ENCODE peak calls at places on chromosome 15, in nine cellular contexts. T is heart left ventricle, H is testis, Y is gastrocnemius medialis, Z is IMR-90, F is HCT116, E is spleen, S is tibial nerve, U is endothelial cell of umbilical vein. L is an unnamed sample.

GRCh38 chr15:90286678-90287077 is 21.2 kb downstream of the NGRN start:
- DNase-seq in U (peak; percentile 62), F (no peak), T (no peak), Y (no peak), S (no peak), E (no peak), Z (peak; percentile 25), H (no peak), L (no peak)

GRCh38 chr15:96333194-96334016 is 2.9 kb downstream of the NR2F2 start:
- DNase-seq in Z (no peak), U (no peak), E (no peak), F (no peak), H (no peak), Y (no peak), T (no peak), S (peak; percentile 26), L (peak; percentile 31)

GRCh38 chr15:94242257-94242656 is 10.9 kb downstream of the MCTP2 start:
- DNase-seq in U (no peak), F (no peak), Z (no peak), S (no peak), E (no peak), Y (no peak), T (no peak), H (no peak), L (no peak)

GRCh38 chr15:86929461-86929860 is 849.8 kb downstream of the AGBL1 start:
- DNase-seq in F (no peak), S (no peak), T (no peak), H (no peak), Y (no peak), E (no peak), Z (no peak), U (no peak), L (no peak)

GRCh38 chr15:57640935-57641682 is 49.4 kb downstream of the MYZAP start:
- DNase-seq in T (no peak), H (no peak), F (no peak), U (peak; percentile 41), Z (peak; percentile 12), E (no peak), Y (no peak), S (no peak), L (no peak)

GRCh38 chr15:58043192-58043903 is 22.2 kb downstream of the ALDH1A2 start:
- DNase-seq in S (peak; percentile 63), U (peak; percentile 65), H (peak; percentile 65), F (peak; percentile 29), Z (peak; percentile 39), E (no peak), T (peak; percentile 39), Y (no peak), L (no peak)

GRCh38 chr15:100999369-100999768 is 80.2 kb downstream of the LRRK1 start:
- DNase-seq in T (no peak), H (no peak), Y (no peak), Z (peak; percentile 58), E (no peak), U (no peak), F (no peak), S (no peak), L (no peak)

GRCh38 chr15:65836665-65837064 is 32.6 kb upstream of the RAB11A start:
- DNase-seq in Z (no peak), Y (no peak), U (no peak), T (no peak), F (peak; percentile 16), S (no peak), E (no peak), H (no peak), L (no peak)

GRCh38 chr15:88998980-88999713 is 86.0 kb upstream of the MFGE8 start:
- DNase-seq in Z (no peak), S (no peak), Y (no peak), E (no peak), U (no peak), T (no peak), H (no peak), F (no peak), L (no peak)

GRCh38 chr15:39391230-39391629 is 189.6 kb upstream of the THBS1 start:
- DNase-seq in U (no peak), Y (no peak), H (no peak), F (no peak), S (no peak), E (no peak), Z (no peak), T (peak; percentile 77), L (no peak)

GRCh38 chr15:49645937-49646336 is 25.1 kb downstream of the DTWD1 start:
- DNase-seq in Y (no peak), H (no peak), S (peak; percentile 21), U (peak; percentile 24), E (no peak), T (peak; percentile 38), Z (peak; percentile 81), F (no peak), L (peak; percentile 37)

GRCh38 chr15:57385923-57386390 is 9.7 kb downstream of the CGNL1 start:
- DNase-seq in E (no peak), U (no peak), S (no peak), H (no peak), Y (no peak), Z (no peak), T (no peak), F (no peak), L (no peak)

GRCh38 chr15:79073336-79073735 is 17.2 kb downstream of the RASGRF1 start:
- DNase-seq in Z (no peak), U (no peak), T (no peak), E (peak; percentile 54), H (no peak), Y (no peak), S (no peak), F (no peak), L (no peak)

GRCh38 chr15:72306211-72306785 is 13.7 kb downstream of the CELF6 start:
- DNase-seq in E (no peak), T (no peak), H (no peak), U (no peak), S (no peak), Y (no peak), F (no peak), Z (peak; percentile 32), L (peak; percentile 22)

GRCh38 chr15:95291878-95292472 is 1038.5 kb upstream of the NR2F2 start:
- DNase-seq in E (no peak), Y (no peak), S (no peak), Z (peak; percentile 56), F (peak; percentile 48), H (no peak), U (peak; percentile 61), T (no peak), L (no peak)

DNA sequence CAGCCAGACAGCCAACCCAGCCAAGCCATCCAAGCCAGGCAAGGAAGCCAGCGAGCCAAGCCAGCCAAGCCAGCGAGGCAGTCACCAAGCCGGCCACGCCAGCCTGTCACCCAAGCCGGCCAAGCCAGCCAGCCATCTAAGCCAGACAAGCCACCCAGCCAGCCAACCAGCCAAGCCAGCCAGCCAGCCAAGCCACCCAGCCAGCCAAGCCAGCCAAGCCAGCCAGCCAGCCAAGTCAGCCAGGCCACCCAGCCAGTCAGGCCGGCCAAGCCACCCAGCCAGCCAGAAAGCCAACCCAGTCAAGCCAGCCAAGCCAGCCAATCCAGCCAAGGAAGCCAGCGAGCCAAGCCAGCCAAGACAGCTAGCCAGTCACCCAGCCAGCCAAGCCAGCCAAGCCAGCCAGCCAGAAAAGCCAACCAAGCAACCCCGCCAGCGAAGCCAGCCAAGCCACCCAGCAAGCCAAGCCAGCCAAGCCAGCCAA is 201.2 kb downstream of the GOLGA6L6 start:
- DNase-seq in S (no peak), H (peak; percentile 12), U (peak; percentile 2), Y (no peak), F (no peak), Z (peak; percentile 18), E (peak; percentile 88), T (peak; percentile 80), L (peak; percentile 66)
- H3K9me3 ChIP-seq in S (no peaks in the 10 kb centered on the region), H (no peaks in the 10 kb centered on the region), U (peaks cover 43% of the 10 kb centered on the region), Y (no peaks in the 10 kb centered on the region), F (peaks cover 49% of the 10 kb centered on the region), Z (peaks cover 52% of the 10 kb centered on the region), E (peaks cover 26% of the 10 kb centered on the region), T (peaks cover 6% of the 10 kb centered on the region), L (peaks cover 12% of the 10 kb centered on the region)

DNA sequence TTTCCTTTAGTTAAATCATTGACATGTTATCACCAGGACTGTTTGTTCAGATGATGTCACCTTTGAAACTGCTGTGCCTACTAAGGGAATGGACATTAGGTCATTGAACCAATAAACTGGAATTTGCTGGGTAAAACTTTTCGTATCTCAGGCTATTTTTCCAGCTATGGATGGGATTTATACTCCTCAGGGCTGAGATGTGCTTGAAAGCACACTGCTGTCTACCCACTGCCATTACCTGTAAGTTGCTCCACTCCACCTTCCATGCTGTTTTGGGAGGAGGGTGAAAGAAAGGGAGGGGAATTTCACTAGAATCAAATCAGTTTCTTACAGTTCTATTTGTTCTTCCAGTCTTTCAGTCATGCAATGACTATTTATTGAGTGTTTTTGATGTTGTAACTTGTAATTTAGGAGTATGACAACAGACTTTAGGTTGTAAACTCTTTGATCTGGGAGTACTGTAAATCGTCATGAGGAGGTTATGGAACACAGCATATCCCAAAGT is 11.3 kb downstream of the EHD4 start:
- DNase-seq in T (no peak), S (no peak), F (no peak), Y (no peak), H (no peak), E (no peak), U (peak; percentile 58), Z (no peak), L (no peak)
- H3K27ac ChIP-seq in T (no peak overlapping the region), S (no peak overlapping the region), F (no peak overlapping the region), Y (no peak overlapping the region), H (no peak overlapping the region), E (no peak overlapping the region), U (peak overlapping the region; percentile 69), Z (no peak overlapping the region), L (no peak overlapping the region)

DNA sequence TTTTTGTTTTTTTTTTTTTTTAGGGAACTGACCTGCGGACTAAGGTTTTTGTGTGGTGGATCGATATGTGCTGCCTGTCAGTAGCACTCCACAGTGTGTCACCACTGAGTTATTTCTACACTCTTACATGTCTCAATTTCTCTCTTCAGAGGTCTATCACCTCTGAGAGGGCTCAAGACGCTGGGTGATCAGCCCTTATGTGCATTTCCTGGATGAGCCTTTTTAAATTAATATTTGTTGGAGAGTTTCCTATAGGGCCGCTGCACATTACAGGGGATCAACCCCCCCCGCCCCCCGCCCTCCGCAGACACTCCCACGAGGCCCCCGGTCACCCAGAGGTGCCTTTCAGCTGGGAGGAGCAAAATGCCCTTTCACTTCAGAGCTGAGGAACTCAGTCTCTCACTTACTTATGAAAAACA is 34.5 kb upstream of the AP4E1 start:
- DNase-seq in Z (no peak), U (no peak), F (no peak), Y (no peak), H (no peak), S (no peak), T (no peak), E (no peak), L (no peak)
- TF ChIP-seq POLR2A in Z (no peak), U (no peak), F (no peak), Y (no peak), H (no peak), S (no peak), T (no peak), E (no peak), L (no peak)

GRCh38 chr15:92881570-92881837 is 18.6 kb upstream of the CHD2 start:
- DNase-seq in S (no peak), T (no peak), Y (no peak), E (no peak), F (no peak), H (no peak), Z (no peak), U (no peak), L (no peak)
- H3K9me3 ChIP-seq in S (no peaks in the 10 kb centered on the region), T (no peaks in the 10 kb centered on the region), Y (no peaks in the 10 kb centered on the region), E (no peaks in the 10 kb centered on the region), F (no peaks in the 10 kb centered on the region), H (no peaks in the 10 kb centered on the region), Z (no peaks in the 10 kb centered on the region), U (no peaks in the 10 kb centered on the region), L (no peaks in the 10 kb centered on the region)

L was measured in uterus.